ENCODE peak calls at places on chromosomes 5 and 9, in five cellular contexts. O, E, G, T and M are unnamed samples.

GRCh38 chr9:107180206-107180605 is 102.9 kb upstream of the RAD23B start:
- DNase-seq in O (no peak), E (no peak), T (no peak), G (no peak), M (no peak)

GRCh38 chr5:78008356-78008967 is 232.3 kb upstream of the TBCA start:
- DNase-seq in T (no peak), O (peak), G (peak), E (no peak), M (peak)

GRCh38 chr9:93239526-93239925 is 55.6 kb downstream of the WNK2 start:
- DNase-seq in O (no peak), E (no peak), T (no peak), G (no peak), M (no peak)

GRCh38 chr9:120911295-120911843 is 15.2 kb downstream of the TRAF1 start:
- DNase-seq in O (no peak), G (no peak), E (no peak), T (no peak), M (no peak)

GRCh38 chr5:174503461-174504265 is 220.7 kb upstream of the MSX2 start:
- DNase-seq in G (no peak), E (no peak), O (peak), T (no peak), M (peak)

GRCh38 chr5:43039468-43040286 is 442 bp downstream of the ANXA2R start:
- DNase-seq in G (peak), E (no peak), O (no peak), T (peak), M (peak)

GRCh38 chr5:110032386-110032785 is 342.7 kb downstream of the MAN2A1 start:
- DNase-seq in T (no peak), E (no peak), G (no peak), O (no peak), M (no peak)

GRCh38 chr9:128414461-128414860 is 6.2 kb upstream of the CERCAM start:
- DNase-seq in G (no peak), E (no peak), T (no peak), O (no peak), M (no peak)

GRCh38 chr9:113503131-113503541 is 39.6 kb downstream of the RGS3 start:
- DNase-seq in T (no peak), E (no peak), G (no peak), O (no peak), M (no peak)

GRCh38 chr9:111949919-111950318 is 53.3 kb downstream of the UGCG start:
- DNase-seq in G (no peak), O (no peak), E (no peak), T (no peak), M (peak)

GRCh38 chr5:116766470-116766947 is 191.9 kb upstream of the SEMA6A start:
- DNase-seq in E (no peak), G (no peak), T (no peak), O (peak), M (peak)